ENCODE peak calls at places on chromosomes 7 and 10, in six cellular contexts. J, V, D, O, I and Q are unnamed samples.

GRCh38 chr10:71371750-71372166 is 25.0 kb upstream of the CDH23 start:
- DNase-seq in J (no peak), V (no peak), D (no peak), O (no peak), I (no peak), Q (no peak)

GRCh38 chr7:29995652-29996051 is 6.1 kb upstream of the SCRN1 start:
- DNase-seq in J (peak; percentile 29), V (no peak), D (no peak), O (no peak), I (no peak), Q (no peak)

GRCh38 chr10:4692206-4692605 is 133.8 kb upstream of the AKR1E2 start:
- DNase-seq in J (no peak), V (no peak), D (no peak), O (no peak), I (no peak), Q (no peak)

GRCh38 chr10:17365402-17365801 is 89.0 kb downstream of the ST8SIA6 start:
- DNase-seq in J (no peak), V (no peak), D (no peak), O (no peak), I (no peak), Q (no peak)

GRCh38 chr10:112330607-112331160 is 43.2 kb upstream of the ACSL5 start:
- DNase-seq in J (no peak), V (no peak), D (no peak), O (no peak), I (no peak), Q (no peak)

GRCh38 chr10:89837173-89838001 is 136.0 kb downstream of the KIF20B start:
- DNase-seq in J (peak; percentile 45), V (peak; percentile 9), D (peak; percentile 55), O (no peak), I (peak; percentile 26), Q (no peak)

GRCh38 chr7:137940656-137941518 is 61.0 kb downstream of the CREB3L2 start:
- DNase-seq in J (peak; percentile 93), V (peak; percentile 90), D (peak; percentile 91), O (no peak), I (no peak), Q (no peak)

GRCh38 chr7:123242467-123243097 is 42.8 kb upstream of the SLC13A1 start:
- DNase-seq in J (no peak), V (no peak), D (no peak), O (no peak), I (no peak), Q (no peak)

GRCh38 chr10:110040767-110041478 is 33.1 kb downstream of the ADD3 start:
- DNase-seq in J (peak; percentile 12), V (no peak), D (no peak), O (peak; percentile 54), I (no peak), Q (no peak)

GRCh38 chr7:142793156-142793555 is 22.4 kb downstream of the PRSS2 start:
- DNase-seq in J (peak; percentile 57), V (no peak), D (no peak), O (no peak), I (no peak), Q (no peak)

GRCh38 chr10:49609283-49610014 is 661 bp upstream of the SLC18A3 start:
- DNase-seq in J (no peak), V (no peak), D (no peak), O (no peak), I (no peak), Q (peak; percentile 43)

GRCh38 chr10:26881600-26882331 is 21.0 kb upstream of the ABI1 start:
- DNase-seq in J (peak; percentile 87), V (peak; percentile 85), D (peak; percentile 82), O (no peak), I (no peak), Q (no peak)

GRCh38 chr10:69902835-69903535 is 101.3 kb downstream of the COL13A1 start:
- DNase-seq in J (no peak), V (peak; percentile 21), D (no peak), O (no peak), I (no peak), Q (no peak)

GRCh38 chr10:132832186-132832983 is 46.4 kb upstream of the NKX6-2 start:
- DNase-seq in J (no peak), V (no peak), D (no peak), O (no peak), I (no peak), Q (no peak)

GRCh38 chr10:43258922-43259247 is 8.0 kb downstream of the RASGEF1A start:
- DNase-seq in J (no peak), V (no peak), D (no peak), O (no peak), I (no peak), Q (no peak)

GRCh38 chr10:104274762-104275721 is 6.1 kb downstream of the GSTO2 start:
- DNase-seq in J (peak; percentile 56), V (peak; percentile 33), D (peak; percentile 49), O (no peak), I (peak; percentile 62), Q (peak; percentile 65)

GRCh38 chr10:86364551-86365345 is 1.8 kb downstream of the GRID1 start:
- DNase-seq in J (no peak), V (no peak), D (peak; percentile 20), O (no peak), I (peak; percentile 14), Q (peak; percentile 52)

GRCh38 chr7:151274376-151274760 is 25.9 kb upstream of the SMARCD3 start:
- DNase-seq in J (no peak), V (no peak), D (no peak), O (no peak), I (no peak), Q (no peak)

GRCh38 chr7:151273646-151274375 is 25.3 kb upstream of the SMARCD3 start:
- DNase-seq in J (no peak), V (no peak), D (no peak), O (no peak), I (no peak), Q (no peak)

GRCh38 chr7:151272877-151273276 is 24.4 kb upstream of the SMARCD3 start:
- DNase-seq in J (no peak), V (no peak), D (no peak), O (no peak), I (no peak), Q (no peak)

GRCh38 chr7:151271699-151272355 is 23.3 kb upstream of the SMARCD3 start:
- DNase-seq in J (peak; percentile 85), V (peak; percentile 70), D (peak; percentile 86), O (no peak), I (no peak), Q (no peak)

DNA sequence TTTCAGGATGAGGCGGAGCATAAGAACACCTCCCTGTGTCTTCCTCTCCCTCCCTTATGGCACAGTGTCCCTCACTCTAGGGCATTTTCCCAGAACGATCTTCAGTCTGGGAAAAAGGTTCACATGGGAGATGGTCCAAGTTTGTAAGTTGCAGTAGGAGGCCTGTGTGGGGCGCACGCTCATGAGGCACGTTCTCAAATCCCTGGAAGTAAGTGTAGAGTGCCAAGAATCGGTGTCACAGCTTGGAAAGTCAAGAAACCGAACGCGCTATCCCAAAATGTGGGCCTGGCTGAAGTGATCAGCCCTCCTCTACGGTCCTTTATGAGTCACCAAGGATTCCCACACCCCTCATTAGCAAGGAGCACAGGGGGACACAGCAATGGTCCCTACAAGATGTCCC is 23.9 kb upstream of the SMARCD3 start:
- DNase-seq in J (no peak), V (peak; percentile 31), D (peak; percentile 43), O (no peak), I (no peak), Q (no peak)
- TF ChIP-seq CTCF in J (no peak), V (peak; percentile 20), D (peak; percentile 20), O (no peak), I (no peak), Q (no peak)

DNA sequence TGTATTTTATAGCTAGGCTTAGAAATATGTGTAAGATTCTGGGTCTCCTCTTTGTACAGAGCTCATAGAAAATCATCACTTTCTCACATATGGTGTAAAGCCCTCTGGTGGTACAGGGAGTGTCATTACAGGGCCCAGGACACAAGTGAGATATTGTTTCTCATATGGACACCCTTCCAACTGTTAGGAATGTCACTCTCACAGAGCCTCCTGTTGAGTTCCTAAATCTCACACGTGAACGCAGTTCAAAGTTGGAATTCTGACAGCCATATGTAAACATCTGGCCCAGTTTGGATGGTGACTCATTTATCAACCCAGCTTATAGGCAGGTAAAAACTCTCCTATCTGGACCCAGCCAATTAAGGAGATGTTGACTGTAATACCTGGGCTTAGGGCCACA is 35.4 kb upstream of the ZNF107 start:
- DNase-seq in J (peak; percentile 57), V (peak; percentile 10), D (peak; percentile 52), O (no peak), I (no peak), Q (no peak)
- TF ChIP-seq CTCF in J (peak; percentile 67), V (peak; percentile 49), D (peak; percentile 58), O (peak; percentile 38), I (no peak), Q (peak; percentile 62)

GRCh38 chr7:74252893-74253292 is 1.3 kb downstream of the RFC2 start:
- DNase-seq in J (no peak), V (no peak), D (no peak), O (no peak), I (no peak), Q (no peak)

GRCh38 chr7:74256446-74257408 is 2.5 kb upstream of the RFC2 start:
- DNase-seq in J (peak; percentile 97), V (peak; percentile 86), D (peak; percentile 95), O (no peak), I (no peak), Q (no peak)

GRCh38 chr7:74253331-74253730 is 868 bp downstream of the RFC2 start:
- DNase-seq in J (no peak), V (no peak), D (no peak), O (no peak), I (no peak), Q (no peak)

GRCh38 chr7:74254858-74255379 is 720 bp upstream of the RFC2 start:
- DNase-seq in J (peak; percentile 20), V (no peak), D (no peak), O (no peak), I (no peak), Q (no peak)

DNA sequence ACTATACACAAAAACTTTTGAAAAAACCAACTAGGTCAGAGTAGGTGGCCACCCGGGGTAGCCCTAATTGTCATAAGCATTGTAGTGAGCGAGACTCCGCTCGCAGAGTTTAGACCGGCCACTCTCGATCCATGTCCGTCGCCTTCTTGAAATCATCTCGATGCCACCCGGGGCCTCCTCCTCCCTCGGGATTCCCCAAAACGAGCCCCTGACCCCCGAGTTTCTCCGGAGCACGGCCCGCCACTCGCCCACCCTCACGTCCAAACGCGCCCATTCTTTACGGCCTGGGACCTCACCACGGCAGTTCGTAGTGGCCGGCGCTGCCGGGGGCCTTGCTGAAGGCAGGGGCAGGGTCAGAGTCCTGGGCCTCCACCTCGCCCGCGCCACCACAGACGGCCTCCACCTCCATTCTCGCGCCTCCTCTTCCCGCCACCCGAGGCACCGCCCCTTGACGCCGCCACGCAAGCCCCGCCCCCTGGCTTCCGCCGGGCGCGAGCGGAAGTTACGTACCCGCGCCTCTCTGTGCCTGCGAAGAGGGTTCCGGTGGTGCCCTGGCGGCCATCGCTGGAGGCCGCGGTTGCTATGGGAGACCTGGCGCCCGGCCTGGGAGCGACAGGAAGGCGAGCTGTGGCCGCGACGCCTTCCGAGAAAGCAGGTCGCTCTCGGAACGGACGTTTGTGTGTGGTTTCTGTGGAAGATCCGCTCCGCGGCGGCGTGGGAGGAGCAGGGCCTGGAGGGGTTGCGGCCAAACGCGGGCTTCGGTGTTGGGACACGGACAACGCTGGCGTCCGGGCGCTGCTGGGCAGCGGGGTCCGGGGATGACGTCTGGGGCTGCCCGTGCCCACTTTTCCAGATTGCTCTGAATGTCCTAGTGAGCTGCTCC is at the start of gene RFC2:
- DNase-seq in J (peak; percentile 96), V (peak; percentile 94), D (peak; percentile 98), O (peak; percentile 75), I (peak; percentile 97), Q (peak; percentile 99)
- TF ChIP-seq CTCF in J (peak; percentile 21), V (peak; percentile 4), D (peak; percentile 7), O (peak; percentile 8), I (peak; percentile 24), Q (peak; percentile 35)

GRCh38 chr10:126302831-126303230 is 85.4 kb downstream of the ADAM12 start:
- DNase-seq in J (peak; percentile 36), V (no peak), D (peak; percentile 28), O (no peak), I (no peak), Q (no peak)
- TF ChIP-seq CTCF in J (peak; percentile 55), V (no peak), D (peak; percentile 26), O (peak; percentile 18), I (peak; percentile 10), Q (no peak)

GRCh38 chr7:99392659-99393362 is 15.6 kb downstream of the PDAP1 start:
- DNase-seq in J (peak; percentile 77), V (no peak), D (peak; percentile 71), O (no peak), I (peak; percentile 80), Q (peak; percentile 63)
- TF ChIP-seq CTCF in J (no peak), V (no peak), D (no peak), O (no peak), I (no peak), Q (no peak)